ENCODE peak calls at places on chromosomes 6 and 20, in five cellular contexts. One of them, this sample, is unnamed.

GRCh38 chr6:37657117-37657886 is 40.4 kb downstream of the MDGA1 start:
- DNase-seq in activated T-cell treated with anti-CD3 and anti-CD28 coated beads for 4 hours: no peak
- DNase-seq in naive thymus-derived CD4-positive, alpha-beta T cell: no peak
- DNase-seq in ACHN: peak
- DNase-seq in fibroblast of the conjunctiva: no peak
- DNase-seq in this sample: no peak

GRCh38 chr6:111952821-111953535 is 79.7 kb upstream of the FYN start:
- DNase-seq in activated T-cell treated with anti-CD3 and anti-CD28 coated beads for 4 hours: no peak
- DNase-seq in naive thymus-derived CD4-positive, alpha-beta T cell: no peak
- DNase-seq in ACHN: no peak
- DNase-seq in fibroblast of the conjunctiva: no peak
- DNase-seq in this sample: peak

GRCh38 chr6:20286968-20287565 is 74.8 kb upstream of the MBOAT1 start:
- DNase-seq in activated T-cell treated with anti-CD3 and anti-CD28 coated beads for 4 hours: no peak
- DNase-seq in naive thymus-derived CD4-positive, alpha-beta T cell: no peak
- DNase-seq in ACHN: no peak
- DNase-seq in fibroblast of the conjunctiva: no peak
- DNase-seq in this sample: no peak

GRCh38 chr6:44593539-44593944 is 206.0 kb downstream of the CDC5L start:
- DNase-seq in activated T-cell treated with anti-CD3 and anti-CD28 coated beads for 4 hours: peak
- DNase-seq in naive thymus-derived CD4-positive, alpha-beta T cell: no peak
- DNase-seq in ACHN: peak
- DNase-seq in fibroblast of the conjunctiva: peak
- DNase-seq in this sample: peak

GRCh38 chr20:63694596-63695418 is 1.6 kb upstream of the TNFRSF6B start:
- DNase-seq in activated T-cell treated with anti-CD3 and anti-CD28 coated beads for 4 hours: no peak
- DNase-seq in naive thymus-derived CD4-positive, alpha-beta T cell: no peak
- DNase-seq in ACHN: no peak
- DNase-seq in fibroblast of the conjunctiva: no peak
- DNase-seq in this sample: no peak

GRCh38 chr6:18314317-18314997 is 50.1 kb upstream of the DEK start:
- DNase-seq in activated T-cell treated with anti-CD3 and anti-CD28 coated beads for 4 hours: no peak
- DNase-seq in naive thymus-derived CD4-positive, alpha-beta T cell: no peak
- DNase-seq in ACHN: peak
- DNase-seq in fibroblast of the conjunctiva: no peak
- DNase-seq in this sample: no peak

GRCh38 chr6:25921525-25922203 is 8.8 kb downstream of the SLC17A2 start:
- DNase-seq in activated T-cell treated with anti-CD3 and anti-CD28 coated beads for 4 hours: no peak
- DNase-seq in naive thymus-derived CD4-positive, alpha-beta T cell: no peak
- DNase-seq in ACHN: no peak
- DNase-seq in fibroblast of the conjunctiva: no peak
- DNase-seq in this sample: no peak

GRCh38 chr6:108896111-108896661 is 48.0 kb downstream of the ARMC2 start:
- DNase-seq in activated T-cell treated with anti-CD3 and anti-CD28 coated beads for 4 hours: no peak
- DNase-seq in naive thymus-derived CD4-positive, alpha-beta T cell: no peak
- DNase-seq in ACHN: peak
- DNase-seq in fibroblast of the conjunctiva: peak
- DNase-seq in this sample: no peak

GRCh38 chr6:166614171-166614583 is 12.9 kb downstream of the RPS6KA2 start:
- DNase-seq in activated T-cell treated with anti-CD3 and anti-CD28 coated beads for 4 hours: no peak
- DNase-seq in naive thymus-derived CD4-positive, alpha-beta T cell: no peak
- DNase-seq in ACHN: no peak
- DNase-seq in fibroblast of the conjunctiva: no peak
- DNase-seq in this sample: no peak

GRCh38 chr6:164947174-164947573 is 362.2 kb downstream of the C6orf118 start:
- DNase-seq in activated T-cell treated with anti-CD3 and anti-CD28 coated beads for 4 hours: no peak
- DNase-seq in naive thymus-derived CD4-positive, alpha-beta T cell: no peak
- DNase-seq in ACHN: no peak
- DNase-seq in fibroblast of the conjunctiva: no peak
- DNase-seq in this sample: no peak

GRCh38 chr6:151241853-151242252 is 2.1 kb downstream of the AKAP12 start:
- DNase-seq in activated T-cell treated with anti-CD3 and anti-CD28 coated beads for 4 hours: no peak
- DNase-seq in naive thymus-derived CD4-positive, alpha-beta T cell: no peak
- DNase-seq in ACHN: no peak
- DNase-seq in fibroblast of the conjunctiva: no peak
- DNase-seq in this sample: no peak

GRCh38 chr6:134170844-134171243 is 118.4 kb upstream of the SLC2A12 start:
- DNase-seq in activated T-cell treated with anti-CD3 and anti-CD28 coated beads for 4 hours: no peak
- DNase-seq in naive thymus-derived CD4-positive, alpha-beta T cell: no peak
- DNase-seq in ACHN: no peak
- DNase-seq in fibroblast of the conjunctiva: no peak
- DNase-seq in this sample: no peak

GRCh38 chr6:119276211-119276610 is 73.3 kb downstream of the MAN1A1 start:
- DNase-seq in activated T-cell treated with anti-CD3 and anti-CD28 coated beads for 4 hours: no peak
- DNase-seq in naive thymus-derived CD4-positive, alpha-beta T cell: no peak
- DNase-seq in ACHN: no peak
- DNase-seq in fibroblast of the conjunctiva: no peak
- DNase-seq in this sample: no peak

GRCh38 chr6:113178349-113178748 is 678.8 kb upstream of the MARCKS start:
- DNase-seq in activated T-cell treated with anti-CD3 and anti-CD28 coated beads for 4 hours: no peak
- DNase-seq in naive thymus-derived CD4-positive, alpha-beta T cell: no peak
- DNase-seq in ACHN: no peak
- DNase-seq in fibroblast of the conjunctiva: no peak
- DNase-seq in this sample: no peak

GRCh38 chr6:116662186-116662585 is 6.4 kb downstream of the ZUP1 start:
- DNase-seq in activated T-cell treated with anti-CD3 and anti-CD28 coated beads for 4 hours: no peak
- DNase-seq in naive thymus-derived CD4-positive, alpha-beta T cell: no peak
- DNase-seq in ACHN: no peak
- DNase-seq in fibroblast of the conjunctiva: no peak
- DNase-seq in this sample: no peak

GRCh38 chr6:15457121-15457646 is 205.6 kb downstream of the DTNBP1 start:
- DNase-seq in activated T-cell treated with anti-CD3 and anti-CD28 coated beads for 4 hours: no peak
- DNase-seq in naive thymus-derived CD4-positive, alpha-beta T cell: no peak
- DNase-seq in ACHN: no peak
- DNase-seq in fibroblast of the conjunctiva: no peak
- DNase-seq in this sample: no peak

GRCh38 chr6:138323821-138324220 is 53.9 kb upstream of the SMIM28 start:
- DNase-seq in activated T-cell treated with anti-CD3 and anti-CD28 coated beads for 4 hours: no peak
- DNase-seq in naive thymus-derived CD4-positive, alpha-beta T cell: no peak
- DNase-seq in ACHN: no peak
- DNase-seq in fibroblast of the conjunctiva: no peak
- DNase-seq in this sample: no peak

GRCh38 chr6:112939543-112939942 is 592.4 kb downstream of the RFPL4B start:
- DNase-seq in activated T-cell treated with anti-CD3 and anti-CD28 coated beads for 4 hours: no peak
- DNase-seq in naive thymus-derived CD4-positive, alpha-beta T cell: no peak
- DNase-seq in ACHN: no peak
- DNase-seq in fibroblast of the conjunctiva: no peak
- DNase-seq in this sample: no peak

GRCh38 chr6:41767112-41767946 is 12.4 kb downstream of the FRS3 start:
- DNase-seq in activated T-cell treated with anti-CD3 and anti-CD28 coated beads for 4 hours: no peak
- DNase-seq in naive thymus-derived CD4-positive, alpha-beta T cell: no peak
- DNase-seq in ACHN: no peak
- DNase-seq in fibroblast of the conjunctiva: peak
- DNase-seq in this sample: no peak

GRCh38 chr6:45115696-45116095 is 212.4 kb upstream of the RUNX2 start:
- DNase-seq in activated T-cell treated with anti-CD3 and anti-CD28 coated beads for 4 hours: no peak
- DNase-seq in naive thymus-derived CD4-positive, alpha-beta T cell: no peak
- DNase-seq in ACHN: no peak
- DNase-seq in fibroblast of the conjunctiva: peak
- DNase-seq in this sample: no peak

GRCh38 chr6:149581349-149581748 is 15.2 kb downstream of the GINM1 start:
- DNase-seq in activated T-cell treated with anti-CD3 and anti-CD28 coated beads for 4 hours: no peak
- DNase-seq in naive thymus-derived CD4-positive, alpha-beta T cell: no peak
- DNase-seq in ACHN: no peak
- DNase-seq in fibroblast of the conjunctiva: no peak
- DNase-seq in this sample: no peak